ENCODE peak calls at places on chromosomes 2 and 18, in ten cellular contexts. S is NCI-H1092, H is fibroblast of the conjunctiva, E is HEK293T, Y is T-cell, R is NCI-H1930, V is left ventricle myocardium inferior, X is Kasumi-1, A is NCI-H510A, L is HT1080. J is an unnamed sample.

GRCh38 chr2:200451506-200451905 is 58.4 kb downstream of the KCTD18 start:
- DNase-seq in S (no peak), H (no peak), E (no peak), Y (no peak), R (no peak), V (no peak), X (no peak), A (no peak), L (no peak), J (no peak)

GRCh38 chr2:126656311-126657145 is 570 bp downstream of the GYPC start:
- DNase-seq in S (no peak), H (no peak), E (peak; percentile 34), Y (peak; percentile 24), R (no peak), V (peak; percentile 58), X (peak; percentile 13), A (no peak), L (no peak), J (no peak)

GRCh38 chr2:151826737-151827157 is 1.5 kb downstream of the ARL5A start:
- DNase-seq in S (no peak), H (no peak), E (no peak), Y (no peak), R (no peak), V (no peak), X (peak; percentile 76), A (no peak), L (no peak), J (no peak)

GRCh38 chr2:112644155-112644932 is 1.4 kb upstream of the SLC20A1 start:
- DNase-seq in S (no peak), H (no peak), E (no peak), Y (no peak), R (no peak), V (no peak), X (no peak), A (no peak), L (peak; percentile 82), J (no peak)

GRCh38 chr2:16120591-16120990 is 180.2 kb downstream of the MYCN start:
- DNase-seq in S (no peak), H (no peak), E (no peak), Y (no peak), R (no peak), V (no peak), X (no peak), A (no peak), L (no peak), J (no peak)

GRCh38 chr2:38508311-38509039 is 94.3 kb downstream of the HNRNPLL start:
- DNase-seq in S (peak; percentile 75), H (peak; percentile 80), E (peak; percentile 81), Y (peak; percentile 64), R (peak; percentile 71), V (peak; percentile 87), X (peak; percentile 79), A (peak; percentile 60), L (peak; percentile 64), J (peak; percentile 94)

GRCh38 chr2:48779019-48779418 is 23.5 kb upstream of the LHCGR start:
- DNase-seq in S (no peak), H (no peak), E (no peak), Y (no peak), R (no peak), V (no peak), X (no peak), A (no peak), L (no peak), J (no peak)

GRCh38 chr18:68604256-68604655 is 110.7 kb downstream of the TMX3 start:
- DNase-seq in S (no peak), H (peak; percentile 8), E (no peak), Y (no peak), R (no peak), V (no peak), X (no peak), A (no peak), L (no peak), J (no peak)

GRCh38 chr18:78140294-78140693 is 839.3 kb upstream of the SALL3 start:
- DNase-seq in S (no peak), H (no peak), E (no peak), Y (no peak), R (no peak), V (no peak), X (no peak), A (no peak), L (no peak), J (no peak)

GRCh38 chr18:44437603-44438002 is 243.1 kb upstream of the SETBP1 start:
- DNase-seq in S (no peak), H (no peak), E (no peak), Y (no peak), R (no peak), V (no peak), X (no peak), A (no peak), L (no peak), J (no peak)

GRCh38 chr2:240655931-240656886 is 26.5 kb downstream of the AQP12B start:
- DNase-seq in S (no peak), H (no peak), E (peak; percentile 6), Y (no peak), R (no peak), V (no peak), X (no peak), A (no peak), L (peak; percentile 64), J (no peak)

GRCh38 chr2:173750332-173750731 is 214.8 kb downstream of the SP3 start:
- DNase-seq in S (no peak), H (peak; percentile 14), E (peak; percentile 35), Y (no peak), R (no peak), V (no peak), X (no peak), A (peak; percentile 53), L (no peak), J (peak; percentile 26)

GRCh38 chr2:229815858-229816257 is 101.5 kb upstream of the DNER start:
- DNase-seq in S (no peak), H (no peak), E (no peak), Y (no peak), R (no peak), V (no peak), X (no peak), A (no peak), L (peak; percentile 53), J (no peak)

GRCh38 chr2:46181789-46182530 is 115.2 kb upstream of the EPAS1 start:
- DNase-seq in S (no peak), H (no peak), E (no peak), Y (no peak), R (no peak), V (no peak), X (no peak), A (peak; percentile 49), L (peak; percentile 86), J (no peak)

GRCh38 chr2:174829550-174829949 is 65.3 kb upstream of the CHRNA1 start:
- DNase-seq in S (no peak), H (no peak), E (no peak), Y (no peak), R (no peak), V (no peak), X (no peak), A (no peak), L (no peak), J (no peak)

GRCh38 chr18:66575263-66575662 is 28.6 kb downstream of the CDH19 start:
- DNase-seq in S (no peak), H (no peak), E (no peak), Y (no peak), R (no peak), V (no peak), X (no peak), A (no peak), L (no peak), J (no peak)

GRCh38 chr2:22694856-22695255 is 690.1 kb upstream of the KLHL29 start:
- DNase-seq in S (no peak), H (no peak), E (no peak), Y (no peak), R (no peak), V (no peak), X (no peak), A (no peak), L (no peak), J (no peak)

GRCh38 chr2:41923156-41923786 is 124.5 kb upstream of the PKDCC start:
- DNase-seq in S (no peak), H (no peak), E (no peak), Y (no peak), R (no peak), V (no peak), X (no peak), A (no peak), L (no peak), J (no peak)

GRCh38 chr2:217055624-217056023 is 195.8 kb upstream of the TNP1 start:
- DNase-seq in S (no peak), H (no peak), E (no peak), Y (no peak), R (no peak), V (no peak), X (no peak), A (no peak), L (no peak), J (peak; percentile 28)

GRCh38 chr2:85712849-85713612 is 18.9 kb downstream of the GNLY start:
- DNase-seq in S (peak; percentile 30), H (no peak), E (no peak), Y (no peak), R (no peak), V (peak; percentile 75), X (no peak), A (no peak), L (no peak), J (no peak)

GRCh38 chr18:48563027-48563426 is 24.2 kb downstream of the CTIF start:
- DNase-seq in S (no peak), H (no peak), E (no peak), Y (no peak), R (no peak), V (no peak), X (peak; percentile 49), A (no peak), L (peak; percentile 95), J (no peak)

GRCh38 chr2:213151437-213152064 is at the start of gene IKZF2:
- DNase-seq in S (peak; percentile 82), H (peak; percentile 83), E (peak; percentile 76), Y (peak; percentile 60), R (peak; percentile 81), V (peak; percentile 85), X (peak; percentile 42), A (peak; percentile 92), L (peak; percentile 81), J (peak; percentile 84)

GRCh38 chr2:230230801-230231200 is 5.3 kb downstream of the SP140 start:
- DNase-seq in S (no peak), H (no peak), E (no peak), Y (no peak), R (no peak), V (no peak), X (no peak), A (no peak), L (no peak), J (no peak)

GRCh38 chr2:74571058-74571457 is 16.5 kb downstream of the DOK1 start:
- DNase-seq in S (no peak), H (no peak), E (no peak), Y (no peak), R (no peak), V (no peak), X (no peak), A (no peak), L (no peak), J (no peak)

GRCh38 chr2:29579495-29580178 is 341.7 kb downstream of the ALK start:
- DNase-seq in S (no peak), H (no peak), E (no peak), Y (no peak), R (no peak), V (no peak), X (no peak), A (no peak), L (peak; percentile 58), J (no peak)

J was measured in WERI-Rb-1.